ENCODE peak calls at places on chromosome 7, in eight cellular contexts. G, U, I, Q, L, C, E and Y are unnamed samples.

GRCh38 chr7:158431941-158432347 is 155.7 kb downstream of the PTPRN2 start:
- DNase-seq in E (peak; percentile 99), Q (peak; percentile 23), U (no peak), L (peak; percentile 70), C (peak; percentile 26), I (peak; percentile 11), G (no peak), Y (peak; percentile 73)

GRCh38 chr7:55019691-55020480 is 1.1 kb downstream of the EGFR start:
- DNase-seq in I (no peak), L (no peak), Q (peak; percentile 45), C (no peak), U (no peak), E (no peak), G (no peak), Y (no peak)

GRCh38 chr7:64187408-64187807 is 19.6 kb upstream of the ZNF735 start:
- DNase-seq in I (no peak), L (no peak), E (no peak), Q (no peak), C (no peak), U (no peak), G (no peak), Y (no peak)

GRCh38 chr7:157877298-157877840 is 540.6 kb downstream of the DNAJB6 start:
- DNase-seq in I (no peak), L (no peak), E (no peak), Q (no peak), C (no peak), U (no peak), G (no peak), Y (no peak)

GRCh38 chr7:74525881-74526280 is 72.2 kb downstream of the GTF2IRD1 start:
- DNase-seq in L (peak; percentile 60), G (no peak), Q (peak; percentile 92), E (no peak), U (peak; percentile 76), I (no peak), C (no peak), Y (no peak)

GRCh38 chr7:101586078-101586941 is 42.8 kb downstream of the MYL10 start:
- DNase-seq in L (no peak), G (no peak), I (no peak), Q (peak; percentile 34), C (no peak), E (no peak), U (no peak), Y (no peak)

GRCh38 chr7:151491859-151492258 is 27.8 kb downstream of the RHEB start:
- DNase-seq in E (peak; percentile 77), I (peak; percentile 82), U (no peak), L (no peak), C (peak; percentile 83), G (no peak), Q (no peak), Y (no peak)

GRCh38 chr7:130430841-130431713 is 9.7 kb downstream of the CEP41 start:
- DNase-seq in G (no peak), I (peak; percentile 72), C (peak; percentile 70), Q (no peak), U (no peak), E (peak; percentile 65), L (no peak), Y (no peak)

GRCh38 chr7:140646931-140647647 is 6.5 kb upstream of the DENND2A start:
- DNase-seq in I (no peak), E (no peak), Q (peak; percentile 80), C (peak; percentile 65), L (no peak), U (no peak), G (peak; percentile 26), Y (no peak)